ENCODE peak calls at places on chromosome 11, in nine cellular contexts. S, V, N, H, Q, B, R, P and A are unnamed samples.

GRCh38 chr11:126607374-126607773 is 251.9 kb downstream of the ST3GAL4 start:
- DNase-seq in S (no peak), N (no peak), P (peak; percentile 48), B (peak; percentile 24), R (peak; percentile 21), Q (peak; percentile 97), V (peak; percentile 65), H (peak; percentile 59), A (no peak)

GRCh38 chr11:22304337-22304961 is 33.7 kb upstream of the SLC17A6 start:
- DNase-seq in N (peak; percentile 16), R (peak; percentile 14), P (no peak), S (no peak), Q (peak; percentile 71), H (no peak), B (peak; percentile 10), V (peak; percentile 40), A (no peak)

GRCh38 chr11:64356498-64357411 is 2.2 kb upstream of the RPS6KA4 start:
- DNase-seq in P (no peak), Q (peak; percentile 22), S (no peak), B (no peak), V (peak; percentile 38), N (no peak), R (peak; percentile 40), H (peak; percentile 62), A (no peak)

GRCh38 chr11:37504066-37504611 is 906.1 kb upstream of the RAG2 start:
- DNase-seq in Q (no peak), B (peak; percentile 94), S (no peak), R (no peak), P (no peak), H (peak; percentile 21), N (no peak), V (peak; percentile 90), A (no peak)

GRCh38 chr11:112285918-112286317 is 25.3 kb upstream of the PLET1 start:
- DNase-seq in R (no peak), P (no peak), S (no peak), V (peak; percentile 25), H (no peak), N (no peak), Q (no peak), B (no peak), A (no peak)

GRCh38 chr11:122637538-122637937 is 18.0 kb upstream of the UBASH3B start:
- DNase-seq in S (no peak), N (no peak), H (no peak), V (no peak), R (no peak), Q (no peak), B (no peak), P (no peak), A (peak; percentile 27)

GRCh38 chr11:101583180-101584128 is at the start of gene TRPC6:
- DNase-seq in N (no peak), B (no peak), R (peak; percentile 30), V (peak; percentile 27), P (no peak), H (no peak), S (no peak), Q (peak; percentile 51), A (no peak)

GRCh38 chr11:70798296-70798695 is 400.0 kb downstream of the CTTN start:
- DNase-seq in B (no peak), H (no peak), P (no peak), S (no peak), N (no peak), V (no peak), R (no peak), Q (no peak), A (no peak)

GRCh38 chr11:15497366-15497765 is 382.6 kb downstream of the INSC start:
- DNase-seq in B (no peak), N (no peak), P (no peak), H (no peak), V (no peak), Q (no peak), S (no peak), R (no peak), A (no peak)

GRCh38 chr11:13928566-13929251 is 33.8 kb upstream of the SPON1 start:
- DNase-seq in H (no peak), V (peak; percentile 52), Q (peak; percentile 25), R (peak; percentile 12), B (peak; percentile 42), P (no peak), N (no peak), S (no peak), A (no peak)

GRCh38 chr11:35391922-35392813 is 27.2 kb downstream of the SLC1A2 start:
- DNase-seq in S (peak; percentile 80), H (peak; percentile 80), V (peak; percentile 76), R (peak; percentile 55), Q (peak; percentile 76), N (peak; percentile 83), P (peak; percentile 59), B (peak; percentile 62), A (peak; percentile 73)

GRCh38 chr11:93710239-93710638 is 31.1 kb downstream of the TAF1D start:
- DNase-seq in N (no peak), V (no peak), Q (no peak), S (no peak), R (no peak), P (no peak), H (no peak), B (no peak), A (no peak)

GRCh38 chr11:112157274-112157766 is 6.6 kb downstream of the IL18 start:
- DNase-seq in V (peak; percentile 99), B (peak; percentile 97), S (no peak), R (peak; percentile 94), Q (no peak), P (no peak), H (no peak), N (no peak), A (no peak)

GRCh38 chr11:46361283-46362145 is 14.3 kb downstream of the DGKZ start:
- DNase-seq in N (peak; percentile 91), S (no peak), H (no peak), Q (peak; percentile 89), B (no peak), P (peak; percentile 66), V (peak; percentile 50), R (no peak), A (peak; percentile 47)

GRCh38 chr11:442611-443081 is 835 bp upstream of the ANO9 start:
- DNase-seq in V (no peak), S (no peak), N (no peak), H (no peak), B (no peak), P (no peak), R (no peak), Q (no peak), A (no peak)

GRCh38 chr11:112593440-112593839 is 332.8 kb upstream of the PLET1 start:
- DNase-seq in R (no peak), H (no peak), S (no peak), Q (no peak), N (no peak), P (no peak), V (no peak), B (no peak), A (no peak)

GRCh38 chr11:104572279-104572678 is 326.0 kb downstream of the CASP12 start:
- DNase-seq in N (no peak), Q (no peak), B (no peak), R (no peak), S (no peak), V (no peak), P (no peak), H (no peak), A (no peak)

GRCh38 chr11:95853138-95853537 is 62.8 kb downstream of the CEP57 start:
- DNase-seq in S (no peak), R (no peak), P (no peak), V (no peak), Q (no peak), B (no peak), H (no peak), N (no peak), A (no peak)